ENCODE peak calls at places on chromosomes 12 and 14, in four cellular contexts. M is left ventricle myocardium inferior; P is CD4-positive, alpha-beta T cell; W is adrenal gland. N is an unnamed sample.

GRCh38 chr14:93331375-93332031 is 1.3 kb downstream of the BTBD7 start:
- DNase-seq in P (no peak), W (peak), M (peak), N (no peak)

GRCh38 chr12:15540469-15540872 is 218.2 kb downstream of the PTPRO start:
- DNase-seq in M (no peak), W (no peak), P (no peak), N (no peak)

GRCh38 chr12:13195244-13195643 is 1.3 kb upstream of the EMP1 start:
- DNase-seq in M (no peak), P (no peak), W (no peak), N (no peak)

GRCh38 chr14:78173266-78174001 is 3.3 kb downstream of the NRXN3 start:
- DNase-seq in W (no peak), P (no peak), M (no peak), N (no peak)

GRCh38 chr14:23219075-23219474 is 18.7 kb upstream of the RNF212B start:
- DNase-seq in P (no peak), W (no peak), M (no peak), N (no peak)

GRCh38 chr12:84508325-84508861 is 404.2 kb downstream of the SLC6A15 start:
- DNase-seq in W (peak), P (no peak), M (no peak), N (peak)

GRCh38 chr14:52033131-52033642 is 35.7 kb downstream of the NID2 start:
- DNase-seq in P (no peak), W (no peak), M (no peak), N (no peak)

GRCh38 chr14:55386037-55386798 is 25.4 kb downstream of the ATG14 start:
- DNase-seq in M (no peak), P (no peak), W (no peak), N (no peak)

GRCh38 chr12:110245278-110245868 is 35.7 kb upstream of the ATP2A2 start:
- DNase-seq in M (peak), P (peak), W (peak), N (no peak)

GRCh38 chr14:104016873-104017650 is 68.4 kb upstream of the ASPG start:
- DNase-seq in W (no peak), P (no peak), M (no peak), N (no peak)

GRCh38 chr12:91985002-91985767 is 160.5 kb downstream of the BTG1 start:
- DNase-seq in P (no peak), M (no peak), W (no peak), N (no peak)

GRCh38 chr12:63905523-63905922 is 61.0 kb downstream of the SRGAP1 start:
- DNase-seq in M (no peak), P (no peak), W (no peak), N (no peak)

GRCh38 chr14:32397871-32398640 is 69.0 kb downstream of the AKAP6 start:
- DNase-seq in M (no peak), W (no peak), P (no peak), N (peak)

GRCh38 chr12:99722690-99723486 is 75.3 kb downstream of the GARIN6 start:
- DNase-seq in M (no peak), W (no peak), P (no peak), N (no peak)

GRCh38 chr12:24741216-24741615 is 207.7 kb downstream of the BCAT1 start:
- DNase-seq in P (no peak), W (no peak), M (no peak), N (no peak)
- TF ChIP-seq CTCF in P (no peak), W (no peak), M (no peak), N (no peak)

GRCh38 chr12:52407918-52408317 is 1.8 kb upstream of the KRT82 start:
- DNase-seq in M (no peak), W (no peak), P (no peak), N (no peak)
- TF ChIP-seq CTCF in M (no peak), W (no peak), P (no peak), N (no peak)

DNA sequence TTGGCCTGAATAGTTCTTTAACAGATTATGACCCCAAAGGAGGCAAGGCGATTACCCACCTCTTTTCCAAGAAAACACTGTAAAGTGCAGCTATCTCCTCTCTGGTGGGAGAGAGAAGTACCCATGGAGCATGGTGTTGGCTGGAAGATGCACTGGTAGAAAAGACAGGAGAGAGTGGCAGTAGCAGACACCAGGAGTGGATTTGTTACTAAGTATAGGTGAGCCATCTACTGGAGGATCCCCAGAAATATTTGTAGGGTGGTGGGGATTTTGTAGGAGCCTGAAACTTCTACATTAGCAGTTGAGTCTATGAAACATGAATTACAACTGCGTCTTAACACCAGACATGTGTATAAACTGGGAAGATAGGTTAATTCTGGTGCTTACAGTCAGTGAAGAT is 148.0 kb downstream of the SLC38A4 start:
- DNase-seq in M (no peak), P (no peak), W (no peak), N (no peak)
- TF ChIP-seq CTCF in M (peak), P (peak), W (no peak), N (no peak)

GRCh38 chr12:105426766-105427165 is 96.3 kb downstream of the C12orf75 start:
- DNase-seq in W (no peak), M (no peak), P (no peak), N (no peak)

GRCh38 chr12:105428793-105429192 is 98.3 kb downstream of the C12orf75 start:
- DNase-seq in W (no peak), M (no peak), P (no peak), N (no peak)

GRCh38 chr12:105431537-105431936 is 101.0 kb downstream of the C12orf75 start:
- DNase-seq in W (no peak), M (no peak), P (no peak), N (no peak)

GRCh38 chr12:105425263-105426174 is 95.0 kb downstream of the C12orf75 start:
- DNase-seq in M (no peak), P (no peak), W (no peak), N (no peak)

DNA sequence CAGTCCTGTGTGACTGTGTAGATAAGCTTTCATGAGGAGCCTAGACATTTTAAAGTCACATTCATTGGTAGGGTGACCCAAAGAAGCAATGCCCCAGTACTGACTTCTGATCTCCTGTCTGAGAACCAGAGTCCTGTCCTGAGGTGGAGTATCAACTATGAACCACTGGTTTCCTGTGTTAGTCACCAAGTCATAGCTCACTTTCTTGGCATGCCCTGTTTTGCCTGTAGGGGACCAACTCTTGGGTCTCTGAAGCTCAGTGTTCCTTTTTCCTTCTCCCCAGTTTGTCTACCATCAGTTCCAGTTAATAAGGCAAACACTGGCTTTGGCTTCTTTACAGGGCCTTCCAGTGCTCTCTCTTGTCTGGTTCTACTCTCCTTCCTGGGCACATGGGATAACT is 97.4 kb downstream of the C12orf75 start:
- DNase-seq in M (no peak), W (no peak), P (no peak), N (no peak)
- TF ChIP-seq CTCF in M (no peak), W (no peak), P (no peak), N (no peak)

GRCh38 chr14:66403183-66403582 is 83.0 kb upstream of the CCDC196 start:
- DNase-seq in P (no peak), W (no peak), M (no peak), N (peak)
- TF ChIP-seq CTCF in P (peak), W (peak), M (peak), N (peak)